ENCODE peak calls at places on chromosomes 5 and 9, in five cellular contexts. One of them, this sample, is unnamed.

GRCh38 chr5:12861891-12862290 is 957.6 kb upstream of the CTNND2 start:
- DNase-seq in activated CD4-positive, alpha-beta T cell treated with anti-CD3 and anti-CD28 coated beads, Interleukin-2, amount 10 ng/mL, durations not matched to agents 7 days and 5 days: no peak
- DNase-seq in myocyte: no peak
- DNase-seq in foreskin melanocyte: no peak
- DNase-seq in EL: no peak
- DNase-seq in this sample: no peak

GRCh38 chr9:124754289-124754688 is 16.8 kb downstream of the NR6A1 start:
- DNase-seq in activated CD4-positive, alpha-beta T cell treated with anti-CD3 and anti-CD28 coated beads, Interleukin-2, amount 10 ng/mL, durations not matched to agents 7 days and 5 days: no peak
- DNase-seq in myocyte: no peak
- DNase-seq in foreskin melanocyte: no peak
- DNase-seq in EL: peak
- DNase-seq in this sample: peak

GRCh38 chr5:10329808-10330481 is 22.2 kb upstream of the CMBL start:
- DNase-seq in activated CD4-positive, alpha-beta T cell treated with anti-CD3 and anti-CD28 coated beads, Interleukin-2, amount 10 ng/mL, durations not matched to agents 7 days and 5 days: no peak
- DNase-seq in myocyte: peak
- DNase-seq in foreskin melanocyte: no peak
- DNase-seq in EL: peak
- DNase-seq in this sample: no peak

GRCh38 chr5:56534102-56534501 is 281.2 kb upstream of the MAP3K1 start:
- DNase-seq in activated CD4-positive, alpha-beta T cell treated with anti-CD3 and anti-CD28 coated beads, Interleukin-2, amount 10 ng/mL, durations not matched to agents 7 days and 5 days: no peak
- DNase-seq in myocyte: no peak
- DNase-seq in foreskin melanocyte: no peak
- DNase-seq in EL: no peak
- DNase-seq in this sample: no peak

GRCh38 chr5:111248571-111248970 is 24.4 kb downstream of the CAMK4 start:
- DNase-seq in activated CD4-positive, alpha-beta T cell treated with anti-CD3 and anti-CD28 coated beads, Interleukin-2, amount 10 ng/mL, durations not matched to agents 7 days and 5 days: no peak
- DNase-seq in myocyte: no peak
- DNase-seq in foreskin melanocyte: no peak
- DNase-seq in EL: no peak
- DNase-seq in this sample: no peak

GRCh38 chr5:168747987-168748777 is 169.0 kb upstream of the PANK3 start:
- DNase-seq in activated CD4-positive, alpha-beta T cell treated with anti-CD3 and anti-CD28 coated beads, Interleukin-2, amount 10 ng/mL, durations not matched to agents 7 days and 5 days: peak
- DNase-seq in myocyte: no peak
- DNase-seq in foreskin melanocyte: peak
- DNase-seq in EL: peak
- DNase-seq in this sample: no peak

GRCh38 chr9:31185831-31186230 is 1198.6 kb upstream of the ACO1 start:
- DNase-seq in activated CD4-positive, alpha-beta T cell treated with anti-CD3 and anti-CD28 coated beads, Interleukin-2, amount 10 ng/mL, durations not matched to agents 7 days and 5 days: no peak
- DNase-seq in myocyte: no peak
- DNase-seq in foreskin melanocyte: no peak
- DNase-seq in EL: no peak
- DNase-seq in this sample: no peak

GRCh38 chr9:131518553-131518952 is 12.5 kb downstream of the UCK1 start:
- DNase-seq in activated CD4-positive, alpha-beta T cell treated with anti-CD3 and anti-CD28 coated beads, Interleukin-2, amount 10 ng/mL, durations not matched to agents 7 days and 5 days: no peak
- DNase-seq in myocyte: no peak
- DNase-seq in foreskin melanocyte: no peak
- DNase-seq in EL: no peak
- DNase-seq in this sample: no peak

GRCh38 chr5:177982072-177982727 is 13.8 kb downstream of the PROP1 start:
- DNase-seq in activated CD4-positive, alpha-beta T cell treated with anti-CD3 and anti-CD28 coated beads, Interleukin-2, amount 10 ng/mL, durations not matched to agents 7 days and 5 days: peak
- DNase-seq in myocyte: peak
- DNase-seq in foreskin melanocyte: no peak
- DNase-seq in EL: no peak
- DNase-seq in this sample: no peak

GRCh38 chr5:176793343-176793699 is 17.0 kb upstream of the UNC5A start:
- DNase-seq in activated CD4-positive, alpha-beta T cell treated with anti-CD3 and anti-CD28 coated beads, Interleukin-2, amount 10 ng/mL, durations not matched to agents 7 days and 5 days: no peak
- DNase-seq in myocyte: peak
- DNase-seq in foreskin melanocyte: no peak
- DNase-seq in EL: no peak
- DNase-seq in this sample: no peak

GRCh38 chr5:7395432-7396168 is at the start of gene ADCY2:
- DNase-seq in activated CD4-positive, alpha-beta T cell treated with anti-CD3 and anti-CD28 coated beads, Interleukin-2, amount 10 ng/mL, durations not matched to agents 7 days and 5 days: no peak
- DNase-seq in myocyte: no peak
- DNase-seq in foreskin melanocyte: no peak
- DNase-seq in EL: no peak
- DNase-seq in this sample: no peak

GRCh38 chr5:14257995-14258403 is 114.9 kb downstream of the TRIO start:
- DNase-seq in activated CD4-positive, alpha-beta T cell treated with anti-CD3 and anti-CD28 coated beads, Interleukin-2, amount 10 ng/mL, durations not matched to agents 7 days and 5 days: no peak
- DNase-seq in myocyte: no peak
- DNase-seq in foreskin melanocyte: no peak
- DNase-seq in EL: no peak
- DNase-seq in this sample: no peak